ENCODE peak calls at places on chromosome 10, in eight cellular contexts. O is uterus, F is lower leg skin, T is body of pancreas, B is A549, W is heart left ventricle, V is tibial nerve, N is stomach. A is an unnamed sample.

GRCh38 chr10:17316488-17317170 is 88.6 kb downstream of the VIM start:
- DNase-seq in O (no peak), F (no peak), T (no peak), B (no peak), W (no peak), V (no peak), N (no peak), A (no peak)

GRCh38 chr10:1377756-1378397 is 321.7 kb downstream of the WDR37 start:
- DNase-seq in O (no peak), F (peak; percentile 36), T (no peak), B (no peak), W (no peak), V (no peak), N (peak; percentile 13), A (peak; percentile 72)

GRCh38 chr10:105797234-105797890 is 1156.3 kb downstream of the SORCS3 start:
- DNase-seq in O (no peak), F (no peak), T (peak; percentile 25), B (peak; percentile 25), W (no peak), V (no peak), N (no peak), A (no peak)

GRCh38 chr10:1074748-1075358 is 18.7 kb downstream of the WDR37 start:
- DNase-seq in O (no peak), F (no peak), T (no peak), B (peak; percentile 31), W (no peak), V (no peak), N (no peak), A (no peak)

GRCh38 chr10:33116293-33116697 is 158.3 kb upstream of the ITGB1 start:
- DNase-seq in O (no peak), F (peak; percentile 43), T (peak; percentile 22), B (peak; percentile 67), W (no peak), V (peak; percentile 68), N (no peak), A (no peak)

GRCh38 chr10:72058989-72059842 is 29.1 kb downstream of the SPOCK2 start:
- DNase-seq in O (no peak), F (no peak), T (no peak), B (no peak), W (no peak), V (no peak), N (no peak), A (no peak)

GRCh38 chr10:101297901-101298451 is 56.0 kb upstream of the BTRC start:
- DNase-seq in O (peak; percentile 38), F (peak; percentile 92), T (peak; percentile 70), B (peak; percentile 74), W (peak; percentile 26), V (peak; percentile 52), N (peak; percentile 72), A (no peak)

GRCh38 chr10:26540601-26541000 is 102.5 kb downstream of the APBB1IP start:
- DNase-seq in O (no peak), F (no peak), T (no peak), B (no peak), W (no peak), V (no peak), N (no peak), A (no peak)

GRCh38 chr10:22341190-22341935 is 3.9 kb upstream of the SPAG6 start:
- DNase-seq in O (no peak), F (no peak), T (peak; percentile 62), B (peak; percentile 30), W (no peak), V (no peak), N (no peak), A (no peak)
- TF ChIP-seq POLR2A in O (no peak), F (no peak), T (no peak), B (no peak), W (no peak), V (no peak), N (no peak), A (no peak)

GRCh38 chr10:73730153-73730906 is 13.8 kb upstream of the SEC24C start:
- DNase-seq in O (peak; percentile 90), F (peak; percentile 98), T (peak; percentile 86), B (peak; percentile 93), W (peak; percentile 89), V (peak; percentile 86), N (peak; percentile 93), A (peak; percentile 98)
- TF ChIP-seq POLR2A in O (peak; percentile 45), F (no peak), T (peak; percentile 81), B (peak; percentile 87), W (no peak), V (no peak), N (no peak), A (peak; percentile 55)

GRCh38 chr10:3102721-3103410 is 35.5 kb downstream of the PFKP start:
- DNase-seq in O (no peak), F (no peak), T (no peak), B (peak; percentile 82), W (no peak), V (no peak), N (no peak), A (no peak)

GRCh38 chr10:3103646-3104045 is 36.3 kb downstream of the PFKP start:
- DNase-seq in O (no peak), F (no peak), T (no peak), B (no peak), W (no peak), V (no peak), N (no peak), A (no peak)

GRCh38 chr10:3105905-3106304 is 38.6 kb downstream of the PFKP start:
- DNase-seq in O (no peak), F (no peak), T (no peak), B (no peak), W (no peak), V (no peak), N (no peak), A (no peak)

GRCh38 chr10:3105166-3105565 is 37.8 kb downstream of the PFKP start:
- DNase-seq in O (no peak), F (no peak), T (no peak), B (no peak), W (no peak), V (no peak), N (no peak), A (no peak)

DNA sequence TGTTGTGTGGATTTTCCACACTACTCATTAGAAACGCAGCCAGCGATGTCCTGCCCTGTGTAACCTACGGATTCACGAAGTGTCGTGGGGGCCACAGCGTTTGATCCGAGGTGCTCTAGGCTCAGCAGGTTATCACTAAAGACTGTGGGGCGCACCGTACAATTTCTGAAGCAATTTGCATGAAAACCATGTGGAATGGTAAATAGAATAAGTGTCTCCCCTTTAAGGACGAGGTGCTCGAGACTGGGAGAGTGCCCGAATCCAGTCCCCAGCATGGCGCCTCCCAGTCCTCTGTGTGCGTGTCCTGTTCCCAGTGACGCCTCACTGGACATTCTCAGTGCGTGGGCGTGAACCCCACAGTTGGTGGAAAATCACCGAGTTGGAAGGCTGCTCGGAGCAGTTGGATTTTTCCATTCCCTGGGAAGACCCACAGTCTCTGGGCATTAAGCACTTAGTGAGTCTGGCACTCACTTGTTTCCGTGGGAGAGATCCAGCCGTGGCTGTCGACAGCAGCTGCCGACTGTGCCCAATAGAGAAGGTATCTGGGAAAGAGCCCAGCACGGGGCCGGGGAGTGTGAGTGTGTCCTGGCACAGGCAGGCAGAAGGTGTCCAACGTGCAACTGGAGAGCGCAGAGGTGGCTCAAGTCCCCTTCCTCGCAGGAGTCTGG is 37.0 kb downstream of the PFKP start:
- DNase-seq in O (no peak), F (no peak), T (no peak), B (no peak), W (peak; percentile 62), V (no peak), N (no peak), A (no peak)
- TF ChIP-seq POLR2A in O (no peak), F (no peak), T (no peak), B (no peak), W (no peak), V (no peak), N (no peak), A (no peak)

DNA sequence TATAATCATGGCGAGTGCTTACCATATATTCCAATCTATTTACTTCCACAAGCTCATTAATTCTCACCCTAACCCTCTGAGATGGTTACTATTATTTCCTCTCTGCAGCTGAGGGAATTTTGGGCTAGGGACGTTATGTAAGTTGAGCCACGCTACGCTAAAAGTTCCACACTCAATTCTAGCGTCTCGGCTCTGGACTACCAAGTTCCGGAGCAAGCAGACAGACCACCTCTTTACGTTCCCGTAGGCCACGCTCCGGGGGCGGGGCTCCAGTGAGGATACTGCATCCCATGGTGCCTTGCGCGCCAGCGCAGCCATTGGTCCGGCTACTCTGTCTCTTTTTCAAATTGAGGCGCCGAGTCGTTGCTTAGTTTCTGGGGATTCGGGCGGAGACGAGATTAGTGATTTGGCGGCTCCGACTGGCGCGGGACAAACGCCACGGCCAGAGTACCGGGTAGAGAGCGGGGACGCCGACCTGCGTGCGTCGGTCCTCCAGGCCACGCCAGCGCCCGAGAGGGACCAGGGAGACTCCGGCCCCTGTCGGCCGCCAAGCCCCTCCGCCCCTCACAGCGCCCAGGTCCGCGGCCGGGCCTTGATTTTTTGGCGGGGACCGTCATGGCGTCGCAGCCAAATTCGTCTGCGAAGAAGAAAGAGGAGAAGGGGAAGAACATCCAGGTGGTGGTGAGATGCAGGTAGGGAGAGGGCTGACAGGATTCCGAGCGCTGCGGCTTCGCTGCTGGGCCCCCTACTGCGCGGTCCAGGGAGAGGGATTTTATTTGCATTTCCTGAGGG is at the start of gene KIF11:
- DNase-seq in O (peak; percentile 97), F (peak; percentile 99), T (peak; percentile 95), B (peak; percentile 97), W (peak; percentile 97), V (peak; percentile 98), N (peak; percentile 98), A (peak; percentile 99)
- TF ChIP-seq POLR2A in O (peak; percentile 78), F (no peak), T (peak; percentile 96), B (peak; percentile 83), W (no peak), V (peak; percentile 74), N (peak; percentile 60), A (peak; percentile 62)

GRCh38 chr10:110221044-110221720 is 13.8 kb downstream of the MXI1 start:
- DNase-seq in O (no peak), F (no peak), T (no peak), B (no peak), W (no peak), V (no peak), N (no peak), A (peak; percentile 60)

GRCh38 chr10:110222896-110223675 is 15.7 kb downstream of the MXI1 start:
- DNase-seq in O (no peak), F (no peak), T (no peak), B (no peak), W (no peak), V (no peak), N (no peak), A (peak; percentile 42)

GRCh38 chr10:110219884-110220283 is 12.5 kb downstream of the MXI1 start:
- DNase-seq in O (no peak), F (no peak), T (no peak), B (no peak), W (no peak), V (no peak), N (no peak), A (peak; percentile 39)

GRCh38 chr10:110220383-110220782 is 13.0 kb downstream of the MXI1 start:
- DNase-seq in O (no peak), F (no peak), T (peak; percentile 61), B (no peak), W (peak; percentile 59), V (no peak), N (peak; percentile 37), A (peak; percentile 60)

DNA sequence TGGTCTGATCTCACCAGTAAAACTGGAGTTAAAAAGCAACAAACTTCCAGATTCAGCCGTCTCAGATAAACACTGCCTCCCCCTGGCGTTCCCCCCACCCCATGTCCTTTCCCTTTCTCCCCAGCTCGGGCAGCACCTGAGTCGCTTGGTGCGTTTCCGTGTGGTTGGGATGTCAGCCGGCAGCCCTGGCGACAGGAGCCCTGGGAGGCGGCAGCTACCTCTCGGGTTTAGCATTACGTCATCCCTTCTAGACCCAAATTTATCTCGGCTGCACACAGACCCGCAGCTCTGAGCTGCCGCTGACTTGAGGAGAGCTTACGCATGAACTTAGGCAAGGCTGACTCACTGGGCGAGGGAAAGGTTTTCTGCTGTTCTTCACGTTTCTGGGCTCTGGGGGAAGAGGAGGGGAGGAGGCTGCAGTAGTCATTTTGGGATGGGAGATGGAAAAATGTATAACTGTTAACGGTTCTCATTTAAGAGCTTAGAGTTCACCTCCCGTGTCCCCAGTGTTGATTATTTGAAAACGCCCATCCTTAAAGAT is 14.4 kb downstream of the MXI1 start:
- DNase-seq in O (peak; percentile 84), F (peak; percentile 93), T (peak; percentile 87), B (peak; percentile 68), W (peak; percentile 81), V (peak; percentile 67), N (peak; percentile 75), A (peak; percentile 96)
- TF ChIP-seq POLR2A in O (peak; percentile 66), F (no peak), T (peak; percentile 78), B (no peak), W (no peak), V (no peak), N (peak; percentile 23), A (no peak)